ENCODE peak calls at places on chromosomes 11 and 22, in five cellular contexts. F is GM23338, V is lung, D is suprapubic skin, I is A549. W is an unnamed sample.

GRCh38 chr11:60625262-60625661 is 74.2 kb upstream of the MS4A8 start:
- DNase-seq in D (no peak), V (no peak), F (peak; percentile 75), I (no peak), W (no peak)

GRCh38 chr11:127044535-127044934 is 44.0 kb upstream of the KIRREL3 start:
- DNase-seq in I (no peak), F (no peak), D (no peak), V (no peak), W (no peak)

GRCh38 chr11:1942541-1943260 is 4.4 kb upstream of the MRPL23 start:
- DNase-seq in D (peak; percentile 52), F (no peak), I (no peak), V (peak; percentile 22), W (no peak)

GRCh38 chr11:2251138-2251537 is 19.2 kb downstream of the ASCL2 start:
- DNase-seq in V (no peak), I (no peak), D (no peak), F (no peak), W (no peak)

GRCh38 chr11:92259861-92260260 is 35.2 kb downstream of the FAT3 start:
- DNase-seq in F (no peak), V (no peak), I (no peak), D (no peak), W (no peak)

GRCh38 chr11:14022251-14022650 is 59.7 kb downstream of the SPON1 start:
- DNase-seq in I (no peak), V (no peak), D (no peak), F (no peak), W (no peak)

GRCh38 chr11:86676533-86677154 is 4.2 kb upstream of the ME3 start:
- DNase-seq in D (no peak), F (peak; percentile 93), V (no peak), I (no peak), W (no peak)

GRCh38 chr11:35190804-35191348 is 51.9 kb downstream of the CD44 start:
- DNase-seq in F (no peak), V (no peak), D (no peak), I (no peak), W (no peak)

GRCh38 chr11:116613201-116613910 is 159.4 kb downstream of the BUD13 start:
- DNase-seq in I (no peak), V (no peak), F (no peak), D (no peak), W (no peak)

GRCh38 chr11:12598330-12599256 is 75.6 kb upstream of the TEAD1 start:
- DNase-seq in F (no peak), I (no peak), D (no peak), V (no peak), W (peak; percentile 18)

GRCh38 chr22:17106161-17106784 is 14.9 kb downstream of the TMEM121B start:
- DNase-seq in F (peak; percentile 60), V (no peak), D (no peak), I (no peak), W (no peak)

GRCh38 chr22:41479671-41480396 is 10.9 kb downstream of the ACO2 start:
- DNase-seq in F (peak; percentile 75), I (no peak), D (no peak), V (no peak), W (no peak)

GRCh38 chr22:32528984-32529982 is 54.7 kb downstream of the FBXO7 start:
- DNase-seq in D (peak; percentile 95), V (peak; percentile 83), F (peak; percentile 93), I (peak; percentile 74), W (peak; percentile 35)

GRCh38 chr22:48738204-48738980 is 1089.3 kb downstream of the BRD1 start:
- DNase-seq in F (no peak), D (peak; percentile 34), I (no peak), V (no peak), W (no peak)

GRCh38 chr11:73001615-73002014 is 140.5 kb downstream of the FCHSD2 start:
- DNase-seq in I (no peak), V (no peak), D (no peak), F (no peak), W (no peak)

GRCh38 chr11:59078435-59078834 is 7.7 kb upstream of the GLYATL1B start:
- DNase-seq in F (no peak), I (no peak), D (no peak), V (no peak), W (no peak)

GRCh38 chr11:5604896-5605295 is 8.5 kb downstream of the TRIM6 start:
- DNase-seq in V (no peak), I (no peak), D (no peak), F (no peak), W (no peak)

GRCh38 chr11:20355221-20356219 is 8.0 kb upstream of the HTATIP2 start:
- DNase-seq in I (peak; percentile 52), V (no peak), F (peak; percentile 64), D (no peak), W (peak; percentile 10)

GRCh38 chr11:103961010-103961409 is 75.4 kb upstream of the DDI1 start:
- DNase-seq in D (no peak), V (no peak), F (no peak), I (peak; percentile 19), W (no peak)

GRCh38 chr11:83037877-83038276 is 33.8 kb downstream of the RAB30 start:
- DNase-seq in V (no peak), D (no peak), I (no peak), F (no peak), W (no peak)

GRCh38 chr11:12358302-12359188 is 18.8 kb upstream of the PARVA start:
- DNase-seq in F (no peak), D (no peak), I (no peak), V (no peak), W (no peak)

GRCh38 chr22:49760630-49761571 is 66.8 kb downstream of the BRD1 start:
- DNase-seq in F (no peak), D (no peak), V (no peak), I (no peak), W (no peak)

GRCh38 chr11:75763846-75764245 is 4.7 kb upstream of the DGAT2 start:
- DNase-seq in V (no peak), I (no peak), F (no peak), D (no peak), W (no peak)

GRCh38 chr22:42431401-42432019 is 693 bp downstream of the NFAM1 start:
- DNase-seq in I (no peak), F (no peak), V (no peak), D (no peak), W (no peak)

GRCh38 chr22:48376936-48377335 is 1450.7 kb downstream of the BRD1 start:
- DNase-seq in F (no peak), I (no peak), D (no peak), V (no peak), W (no peak)

GRCh38 chr11:131693756-131694155 is 323.3 kb downstream of the NTM start:
- DNase-seq in V (peak; percentile 22), D (no peak), F (no peak), I (no peak), W (no peak)

GRCh38 chr22:35728639-35729308 is 11.1 kb downstream of the APOL5 start:
- DNase-seq in D (no peak), F (no peak), V (no peak), I (no peak), W (no peak)

GRCh38 chr11:47983464-47984397 is 3.4 kb downstream of the PTPRJ start:
- DNase-seq in D (no peak), F (no peak), V (no peak), I (no peak), W (no peak)

GRCh38 chr11:16883179-16883578 is 131.0 kb downstream of the PLEKHA7 start:
- DNase-seq in V (peak; percentile 31), I (no peak), D (no peak), F (peak; percentile 51), W (no peak)

GRCh38 chr11:26331911-26332571 is at the start of gene ANO3:
- DNase-seq in I (peak; percentile 70), D (no peak), V (peak; percentile 66), F (peak; percentile 97), W (no peak)

GRCh38 chr11:95149659-95150294 is 60.1 kb downstream of the ENDOD1 start:
- DNase-seq in I (no peak), V (no peak), D (peak; percentile 70), F (peak; percentile 69), W (no peak)

GRCh38 chr11:65016705-65017104 is 2.7 kb downstream of the ARL2 start:
- DNase-seq in V (no peak), I (no peak), D (no peak), F (peak; percentile 40), W (no peak)
- H3K4me1 ChIP-seq in V (no peaks in the 10 kb centered on the region), I (peaks cover 26% of the 10 kb centered on the region), D (peaks cover 33% of the 10 kb centered on the region), F (no peaks in the 10 kb centered on the region), W (peaks cover 23% of the 10 kb centered on the region)

GRCh38 chr22:39362932-39363331 is 13.1 kb downstream of the SYNGR1 start:
- DNase-seq in D (no peak), I (no peak), V (no peak), F (no peak), W (no peak)
- H3K4me3 ChIP-seq in D (no peak overlapping the region), I (no peak overlapping the region), V (no peak overlapping the region), F (no peak overlapping the region), W (no peak overlapping the region)

DNA sequence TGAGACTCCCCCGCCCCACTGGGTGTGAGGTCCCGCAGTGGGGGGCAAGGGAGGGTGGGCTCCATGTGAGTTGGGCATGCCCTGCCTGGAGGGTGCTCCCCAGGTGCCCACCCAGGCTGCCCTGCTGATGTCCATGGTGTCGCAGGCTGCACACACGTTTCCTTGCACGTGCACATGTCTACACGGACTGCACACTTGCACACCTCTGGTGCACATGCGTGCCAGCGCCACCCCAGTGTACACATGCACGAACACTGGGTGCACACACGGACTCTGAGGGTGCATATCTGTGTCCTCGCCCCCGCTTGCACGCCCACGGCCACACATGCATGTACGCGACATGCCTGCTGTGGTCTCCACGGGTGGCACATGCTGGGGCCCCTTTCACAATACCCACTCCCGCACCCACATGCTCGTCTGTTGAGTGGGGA is 35.2 kb upstream of the PRODH start:
- DNase-seq in F (no peak), D (no peak), I (no peak), V (no peak), W (no peak)
- H3K4me1 ChIP-seq in F (no peaks in the 10 kb centered on the region), D (peaks cover 13% of the 10 kb centered on the region), I (peaks cover 7% of the 10 kb centered on the region), V (no peaks in the 10 kb centered on the region), W (peaks cover 6% of the 10 kb centered on the region)

DNA sequence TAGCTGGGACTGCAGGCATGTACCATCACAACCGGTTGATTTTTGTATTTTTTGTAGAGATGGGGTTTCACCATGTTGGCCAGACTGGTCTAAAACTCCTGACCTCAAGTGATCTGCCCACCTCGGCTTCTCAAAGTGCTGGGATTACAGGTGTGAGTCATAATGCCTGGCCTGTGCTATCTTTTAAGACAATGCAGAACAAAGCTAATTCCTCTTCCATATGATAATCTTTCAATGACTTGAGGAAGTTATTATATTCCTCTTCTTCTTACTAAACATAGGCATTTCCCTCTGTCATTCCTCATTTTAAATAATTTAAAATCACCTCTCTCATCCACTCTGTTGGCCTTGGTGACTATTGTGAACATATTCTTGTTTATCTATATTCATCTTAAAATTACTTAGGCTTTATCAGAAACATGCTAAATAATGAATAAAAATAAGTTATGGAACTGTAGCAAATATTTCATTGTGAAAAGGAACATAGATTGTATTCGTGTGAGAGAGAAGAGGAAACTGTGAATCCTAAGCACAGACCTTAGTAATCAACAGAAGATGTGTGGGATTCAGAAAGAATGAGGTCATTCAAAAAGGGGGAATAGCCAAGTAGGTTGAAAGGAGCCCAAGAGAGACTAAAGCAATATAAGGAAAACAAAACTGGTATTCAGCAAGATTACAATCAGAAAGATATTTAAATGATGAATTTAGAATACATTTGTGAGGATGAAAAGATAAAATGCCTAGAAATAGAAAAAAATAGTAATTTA is 269.4 kb downstream of the TTC28 start:
- DNase-seq in D (no peak), I (no peak), F (peak; percentile 24), V (no peak), W (no peak)
- H3K4me3 ChIP-seq in D (no peak overlapping the region), I (no peak overlapping the region), F (no peak overlapping the region), V (no peak overlapping the region), W (no peak overlapping the region)